ENCODE peak calls at places on chromosomes 1 and 21, in six cellular contexts. One of them, this sample, is unnamed.

GRCh38 chr1:233025156-233025555 is 74.7 kb downstream of the NTPCR start:
- DNase-seq in spleen: no peak
- DNase-seq in colonic mucosa: peak
- DNase-seq in fibroblast of the aortic adventitia: no peak
- DNase-seq in GM12864: no peak
- DNase-seq in fibroblast of mammary gland: peak
- DNase-seq in this sample: peak

GRCh38 chr21:32101206-32101763 is 177.6 kb downstream of the MIS18A start:
- DNase-seq in colonic mucosa: no peak
- DNase-seq in fibroblast of mammary gland: no peak
- DNase-seq in spleen: no peak
- DNase-seq in GM12864: no peak
- DNase-seq in fibroblast of the aortic adventitia: no peak
- DNase-seq in this sample: no peak

GRCh38 chr1:25664800-25665199 is 48.2 kb downstream of the MAN1C1 start:
- DNase-seq in fibroblast of the aortic adventitia: no peak
- DNase-seq in GM12864: no peak
- DNase-seq in spleen: no peak
- DNase-seq in colonic mucosa: no peak
- DNase-seq in fibroblast of mammary gland: no peak
- DNase-seq in this sample: no peak

GRCh38 chr1:159556931-159557369 is 21.1 kb upstream of the OR10J5 start:
- DNase-seq in colonic mucosa: no peak
- DNase-seq in fibroblast of the aortic adventitia: no peak
- DNase-seq in fibroblast of mammary gland: no peak
- DNase-seq in spleen: no peak
- DNase-seq in GM12864: no peak
- DNase-seq in this sample: no peak

GRCh38 chr1:33986389-33987095 is 122.7 kb downstream of the HMGB4 start:
- DNase-seq in fibroblast of mammary gland: peak
- DNase-seq in colonic mucosa: peak
- DNase-seq in fibroblast of the aortic adventitia: peak
- DNase-seq in spleen: peak
- DNase-seq in GM12864: no peak
- DNase-seq in this sample: peak

GRCh38 chr1:154170547-154171221 is 15.8 kb upstream of the NUP210L start:
- DNase-seq in fibroblast of the aortic adventitia: no peak
- DNase-seq in spleen: no peak
- DNase-seq in colonic mucosa: no peak
- DNase-seq in fibroblast of mammary gland: peak
- DNase-seq in GM12864: peak
- DNase-seq in this sample: no peak

GRCh38 chr1:21939650-21940374 is 2.7 kb upstream of the HSPG2 start:
- DNase-seq in spleen: no peak
- DNase-seq in colonic mucosa: peak
- DNase-seq in fibroblast of the aortic adventitia: peak
- DNase-seq in fibroblast of mammary gland: peak
- DNase-seq in GM12864: no peak
- DNase-seq in this sample: peak

GRCh38 chr1:16172964-16173446 is 17.1 kb upstream of the EPHA2 start:
- DNase-seq in fibroblast of the aortic adventitia: peak
- DNase-seq in fibroblast of mammary gland: no peak
- DNase-seq in colonic mucosa: peak
- DNase-seq in GM12864: no peak
- DNase-seq in spleen: no peak
- DNase-seq in this sample: no peak

DNA sequence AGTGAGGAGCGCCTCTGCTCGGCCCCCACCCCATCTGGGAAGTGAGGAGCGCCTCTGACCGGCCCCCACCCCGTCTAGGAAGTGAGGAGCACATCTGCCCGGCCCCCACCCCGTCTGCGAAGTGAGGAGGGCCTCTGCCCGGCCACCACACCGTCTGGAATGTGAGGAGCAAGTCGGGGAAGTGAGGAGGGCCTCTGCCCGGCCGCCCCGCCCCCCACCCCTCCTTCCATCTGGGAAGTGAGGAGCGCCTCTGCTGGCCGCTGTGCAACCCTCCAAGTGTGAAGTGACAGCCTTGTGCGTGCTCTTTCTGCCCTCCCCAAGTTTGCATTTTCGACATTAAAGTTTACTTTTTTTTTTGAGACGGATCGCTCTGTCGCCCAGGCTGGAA is 5.1 kb upstream of the ZZZ3 start:
- DNase-seq in GM12864: no peak
- DNase-seq in fibroblast of mammary gland: peak
- DNase-seq in fibroblast of the aortic adventitia: no peak
- DNase-seq in spleen: peak
- DNase-seq in colonic mucosa: peak
- DNase-seq in this sample: no peak
- TF ChIP-seq CTCF in GM12864: peak
- TF ChIP-seq CTCF in fibroblast of mammary gland: peak
- TF ChIP-seq CTCF in fibroblast of the aortic adventitia: peak
- TF ChIP-seq CTCF in spleen: no peak
- TF ChIP-seq CTCF in colonic mucosa: no peak
- TF ChIP-seq CTCF in this sample: peak

GRCh38 chr1:163303561-163303960 is 18.2 kb upstream of the NUF2 start:
- DNase-seq in spleen: no peak
- DNase-seq in GM12864: no peak
- DNase-seq in fibroblast of the aortic adventitia: no peak
- DNase-seq in fibroblast of mammary gland: no peak
- DNase-seq in colonic mucosa: no peak
- DNase-seq in this sample: no peak

GRCh38 chr1:163295949-163296348 is 25.8 kb upstream of the NUF2 start:
- DNase-seq in fibroblast of the aortic adventitia: no peak
- DNase-seq in spleen: no peak
- DNase-seq in GM12864: no peak
- DNase-seq in colonic mucosa: no peak
- DNase-seq in fibroblast of mammary gland: no peak
- DNase-seq in this sample: no peak

GRCh38 chr1:163296504-163296903 is 25.2 kb upstream of the NUF2 start:
- DNase-seq in GM12864: no peak
- DNase-seq in colonic mucosa: no peak
- DNase-seq in fibroblast of the aortic adventitia: no peak
- DNase-seq in fibroblast of mammary gland: no peak
- DNase-seq in spleen: no peak
- DNase-seq in this sample: no peak

GRCh38 chr1:163298340-163298739 is 23.4 kb upstream of the NUF2 start:
- DNase-seq in colonic mucosa: no peak
- DNase-seq in fibroblast of mammary gland: no peak
- DNase-seq in GM12864: no peak
- DNase-seq in fibroblast of the aortic adventitia: no peak
- DNase-seq in spleen: no peak
- DNase-seq in this sample: no peak

DNA sequence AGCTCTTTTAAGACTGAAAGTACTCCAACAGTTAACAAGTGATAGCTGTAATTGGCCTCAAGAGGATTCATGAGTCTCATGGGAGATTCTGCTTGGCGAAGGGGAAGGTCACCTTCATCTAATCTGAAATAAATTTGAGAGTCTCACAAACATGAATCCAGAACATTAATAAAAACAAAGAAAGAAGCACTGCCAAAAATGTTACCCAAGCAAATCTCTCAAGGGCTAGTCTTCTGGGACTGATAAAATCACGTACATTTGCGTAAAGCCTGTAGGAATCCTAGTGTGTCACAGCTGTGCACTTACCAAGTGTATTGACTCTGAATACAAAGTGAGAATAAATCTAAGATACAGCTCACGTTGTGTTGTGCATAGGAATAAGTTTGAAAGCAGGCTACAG is 21.2 kb upstream of the NUF2 start:
- DNase-seq in colonic mucosa: no peak
- DNase-seq in spleen: no peak
- DNase-seq in GM12864: no peak
- DNase-seq in fibroblast of mammary gland: no peak
- DNase-seq in fibroblast of the aortic adventitia: no peak
- DNase-seq in this sample: no peak
- H3K4me3 ChIP-seq in colonic mucosa: no peak
- H3K4me3 ChIP-seq in spleen: no peak
- H3K4me3 ChIP-seq in GM12864: no peak
- H3K4me3 ChIP-seq in fibroblast of mammary gland: no peak
- H3K4me3 ChIP-seq in fibroblast of the aortic adventitia: no peak
- H3K4me3 ChIP-seq in this sample: no peak

GRCh38 chr1:56031011-56031410 is 548.4 kb downstream of the PLPP3 start:
- DNase-seq in colonic mucosa: no peak
- DNase-seq in fibroblast of the aortic adventitia: no peak
- DNase-seq in fibroblast of mammary gland: no peak
- DNase-seq in GM12864: no peak
- DNase-seq in spleen: no peak
- DNase-seq in this sample: no peak

GRCh38 chr1:56034847-56035483 is 544.4 kb downstream of the PLPP3 start:
- DNase-seq in fibroblast of the aortic adventitia: peak
- DNase-seq in colonic mucosa: no peak
- DNase-seq in GM12864: no peak
- DNase-seq in spleen: no peak
- DNase-seq in fibroblast of mammary gland: peak
- DNase-seq in this sample: no peak

GRCh38 chr1:56033321-56034037 is 545.9 kb downstream of the PLPP3 start:
- DNase-seq in fibroblast of the aortic adventitia: peak
- DNase-seq in colonic mucosa: no peak
- DNase-seq in GM12864: no peak
- DNase-seq in fibroblast of mammary gland: no peak
- DNase-seq in spleen: no peak
- DNase-seq in this sample: no peak

GRCh38 chr1:56032276-56032675 is 547.1 kb downstream of the PLPP3 start:
- DNase-seq in fibroblast of the aortic adventitia: peak
- DNase-seq in spleen: no peak
- DNase-seq in GM12864: no peak
- DNase-seq in fibroblast of mammary gland: no peak
- DNase-seq in colonic mucosa: no peak
- DNase-seq in this sample: no peak

GRCh38 chr1:56034222-56034621 is 545.1 kb downstream of the PLPP3 start:
- DNase-seq in colonic mucosa: no peak
- DNase-seq in GM12864: no peak
- DNase-seq in fibroblast of mammary gland: peak
- DNase-seq in fibroblast of the aortic adventitia: peak
- DNase-seq in spleen: no peak
- DNase-seq in this sample: peak
- TF ChIP-seq CTCF in colonic mucosa: no peak
- TF ChIP-seq CTCF in GM12864: no peak
- TF ChIP-seq CTCF in fibroblast of mammary gland: no peak
- TF ChIP-seq CTCF in fibroblast of the aortic adventitia: no peak
- TF ChIP-seq CTCF in spleen: no peak
- TF ChIP-seq CTCF in this sample: no peak

GRCh38 chr1:221888218-221888617 is 146.3 kb upstream of the DUSP10 start:
- DNase-seq in fibroblast of the aortic adventitia: no peak
- DNase-seq in fibroblast of mammary gland: no peak
- DNase-seq in GM12864: no peak
- DNase-seq in colonic mucosa: no peak
- DNase-seq in spleen: no peak
- DNase-seq in this sample: no peak
- H3K4me3 ChIP-seq in fibroblast of the aortic adventitia: no peak
- H3K4me3 ChIP-seq in fibroblast of mammary gland: no peak
- H3K4me3 ChIP-seq in GM12864: no peak
- H3K4me3 ChIP-seq in colonic mucosa: no peak
- H3K4me3 ChIP-seq in spleen: no peak
- H3K4me3 ChIP-seq in this sample: no peak

GRCh38 chr1:43285269-43285986 is at the start of gene C1orf210:
- DNase-seq in fibroblast of the aortic adventitia: no peak
- DNase-seq in spleen: peak
- DNase-seq in fibroblast of mammary gland: no peak
- DNase-seq in colonic mucosa: peak
- DNase-seq in GM12864: no peak
- DNase-seq in this sample: no peak
- TF ChIP-seq CTCF in fibroblast of the aortic adventitia: no peak
- TF ChIP-seq CTCF in spleen: no peak
- TF ChIP-seq CTCF in fibroblast of mammary gland: no peak
- TF ChIP-seq CTCF in colonic mucosa: peak
- TF ChIP-seq CTCF in GM12864: no peak
- TF ChIP-seq CTCF in this sample: no peak

GRCh38 chr1:204652556-204652955 is 33.0 kb downstream of the LRRN2 start:
- DNase-seq in fibroblast of mammary gland: no peak
- DNase-seq in spleen: no peak
- DNase-seq in fibroblast of the aortic adventitia: no peak
- DNase-seq in colonic mucosa: peak
- DNase-seq in GM12864: no peak
- DNase-seq in this sample: no peak
- H3K4me3 ChIP-seq in fibroblast of mammary gland: no peak
- H3K4me3 ChIP-seq in spleen: no peak
- H3K4me3 ChIP-seq in fibroblast of the aortic adventitia: no peak
- H3K4me3 ChIP-seq in colonic mucosa: no peak
- H3K4me3 ChIP-seq in GM12864: no peak
- H3K4me3 ChIP-seq in this sample: no peak

GRCh38 chr1:194155962-194156361 is 969.5 kb upstream of the B3GALT2 start:
- DNase-seq in fibroblast of mammary gland: no peak
- DNase-seq in colonic mucosa: no peak
- DNase-seq in GM12864: no peak
- DNase-seq in spleen: no peak
- DNase-seq in fibroblast of the aortic adventitia: no peak
- DNase-seq in this sample: no peak

GRCh38 chr1:194161591-194161990 is 975.2 kb upstream of the B3GALT2 start:
- DNase-seq in colonic mucosa: no peak
- DNase-seq in GM12864: no peak
- DNase-seq in fibroblast of the aortic adventitia: no peak
- DNase-seq in fibroblast of mammary gland: no peak
- DNase-seq in spleen: no peak
- DNase-seq in this sample: peak

GRCh38 chr1:194164755-194165154 is 978.3 kb upstream of the B3GALT2 start:
- DNase-seq in fibroblast of the aortic adventitia: no peak
- DNase-seq in colonic mucosa: no peak
- DNase-seq in spleen: no peak
- DNase-seq in fibroblast of mammary gland: no peak
- DNase-seq in GM12864: no peak
- DNase-seq in this sample: no peak

DNA sequence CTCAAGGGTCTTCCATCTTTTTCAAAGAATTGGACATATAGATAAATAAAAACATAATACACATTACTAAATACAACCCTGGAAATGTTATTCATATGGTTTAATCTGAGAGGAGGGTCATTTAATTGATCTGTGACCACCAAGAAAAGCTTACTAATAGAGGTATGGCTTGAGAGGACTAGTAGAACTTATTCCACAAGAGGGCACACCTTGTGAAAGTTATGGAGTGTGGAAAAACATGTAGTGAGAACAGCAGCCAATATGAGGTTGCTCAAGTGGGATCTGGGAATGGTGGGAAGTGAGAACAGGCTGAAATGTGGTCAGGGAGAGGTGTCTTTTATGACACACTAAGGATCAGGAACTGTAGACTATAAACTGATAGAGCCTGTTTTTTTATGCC is 973.5 kb upstream of the B3GALT2 start:
- DNase-seq in GM12864: no peak
- DNase-seq in fibroblast of mammary gland: no peak
- DNase-seq in spleen: no peak
- DNase-seq in colonic mucosa: no peak
- DNase-seq in fibroblast of the aortic adventitia: no peak
- DNase-seq in this sample: peak
- TF ChIP-seq CTCF in GM12864: no peak
- TF ChIP-seq CTCF in fibroblast of mammary gland: no peak
- TF ChIP-seq CTCF in spleen: no peak
- TF ChIP-seq CTCF in colonic mucosa: no peak
- TF ChIP-seq CTCF in fibroblast of the aortic adventitia: no peak
- TF ChIP-seq CTCF in this sample: peak

GRCh38 chr1:231040800-231041704 is 998 bp upstream of the FAM89A start:
- DNase-seq in spleen: peak
- DNase-seq in GM12864: no peak
- DNase-seq in fibroblast of the aortic adventitia: no peak
- DNase-seq in fibroblast of mammary gland: no peak
- DNase-seq in colonic mucosa: no peak
- DNase-seq in this sample: peak
- H3K4me3 ChIP-seq in spleen: peak
- H3K4me3 ChIP-seq in GM12864: no peak
- H3K4me3 ChIP-seq in fibroblast of the aortic adventitia: no peak
- H3K4me3 ChIP-seq in fibroblast of mammary gland: peak
- H3K4me3 ChIP-seq in colonic mucosa: peak
- H3K4me3 ChIP-seq in this sample: peak

This sample was measured in foreskin fibroblast.